ENCODE peak calls at places on chromosome 13, in ten cellular contexts. J is adrenal gland; S is Caco-2; E is upper lobe of left lung; W is neuronal stem cell; B is heart right ventricle; H is AG04450; M is effector memory CD4-positive, alpha-beta T cell; I is CD4-positive, alpha-beta T cell; A is SK-N-SH. Y is an unnamed sample. For H3K9me3, the result is how much of the 10 kb centered on the place peaks cover.

GRCh38 chr13:113176292-113176691 is 17.8 kb downstream of the PROZ start:
- DNase-seq in J (no peak), S (no peak), E (no peak), W (no peak), B (no peak), H (no peak), M (peak), I (no peak), A (no peak), Y (no peak)

GRCh38 chr13:73467103-73467502 is 408.3 kb downstream of the KLF5 start:
- DNase-seq in J (no peak), S (no peak), E (no peak), W (no peak), B (no peak), H (no peak), M (no peak), I (no peak), A (no peak), Y (no peak)

GRCh38 chr13:65292488-65292901 is 1937.6 kb downstream of the PCDH9 start:
- DNase-seq in J (no peak), S (peak), E (no peak), W (no peak), B (no peak), H (peak), M (no peak), I (no peak), A (peak), Y (no peak)

GRCh38 chr13:112688560-112689497 is 1.0 kb upstream of the ATP11A start:
- DNase-seq in J (no peak), S (no peak), E (peak), W (no peak), B (no peak), H (no peak), M (peak), I (peak), A (no peak), Y (no peak)

GRCh38 chr13:50518791-50519201 is 324.7 kb downstream of the DLEU7 start:
- DNase-seq in J (no peak), S (no peak), E (no peak), W (no peak), B (no peak), H (peak), M (no peak), I (no peak), A (no peak), Y (no peak)

GRCh38 chr13:96090240-96091101 is 564 bp downstream of the HS6ST3 start:
- DNase-seq in J (peak), S (peak), E (no peak), W (peak), B (no peak), H (no peak), M (no peak), I (no peak), A (peak), Y (peak)

GRCh38 chr13:101639711-101640110 is 187.2 kb downstream of the ITGBL1 start:
- DNase-seq in J (no peak), S (no peak), E (no peak), W (no peak), B (no peak), H (no peak), M (no peak), I (no peak), A (no peak), Y (no peak)

GRCh38 chr13:49287995-49288394 is 40.3 kb downstream of the CDADC1 start:
- DNase-seq in J (no peak), S (no peak), E (no peak), W (no peak), B (no peak), H (no peak), M (no peak), I (no peak), A (no peak), Y (no peak)

GRCh38 chr13:89361909-89362308 is 1690.7 kb downstream of the SLITRK5 start:
- DNase-seq in J (no peak), S (peak), E (no peak), W (no peak), B (no peak), H (no peak), M (no peak), I (no peak), A (no peak), Y (no peak)

GRCh38 chr13:25654332-25654731 is 282.6 kb downstream of the ATP8A2 start:
- DNase-seq in J (no peak), S (no peak), E (no peak), W (no peak), B (no peak), H (no peak), M (no peak), I (no peak), A (no peak), Y (no peak)

GRCh38 chr13:101474419-101474957 is 22.0 kb downstream of the ITGBL1 start:
- DNase-seq in J (no peak), S (no peak), E (no peak), W (peak), B (no peak), H (peak), M (no peak), I (no peak), A (no peak), Y (no peak)

GRCh38 chr13:72839831-72840426 is 58.0 kb downstream of the PIBF1 start:
- DNase-seq in J (peak), S (peak), E (peak), W (peak), B (no peak), H (peak), M (peak), I (peak), A (peak), Y (no peak)

GRCh38 chr13:112779856-112780604 is 90.2 kb downstream of the ATP11A start:
- DNase-seq in J (no peak), S (no peak), E (no peak), W (no peak), B (no peak), H (no peak), M (no peak), I (no peak), A (peak), Y (no peak)

GRCh38 chr13:75279834-75280369 is 202.1 kb downstream of the TBC1D4 start:
- DNase-seq in J (no peak), S (peak), E (no peak), W (no peak), B (no peak), H (no peak), M (no peak), I (no peak), A (no peak), Y (no peak)

GRCh38 chr13:51303063-51303552 is 36.4 kb upstream of the SERPINE3 start:
- DNase-seq in J (no peak), S (no peak), E (no peak), W (peak), B (no peak), H (no peak), M (no peak), I (no peak), A (no peak), Y (no peak)

GRCh38 chr13:49655906-49656305 is 27.6 kb downstream of the ARL11 start:
- DNase-seq in J (no peak), S (no peak), E (no peak), W (no peak), B (no peak), H (no peak), M (no peak), I (no peak), A (no peak), Y (no peak)

GRCh38 chr13:71514900-71515598 is 352.0 kb downstream of the DACH1 start:
- DNase-seq in J (no peak), S (no peak), E (no peak), W (no peak), B (no peak), H (no peak), M (no peak), I (no peak), A (no peak), Y (no peak)

GRCh38 chr13:108960006-108960405 is 330.6 kb downstream of the MYO16 start:
- DNase-seq in J (no peak), S (no peak), E (no peak), W (no peak), B (no peak), H (no peak), M (no peak), I (no peak), A (no peak), Y (no peak)
- H3K9me3 ChIP-seq in J (under half), S (under half), E (under half), W (under half), B (under half), H (under half), M (under half), I (under half), A (under half), Y (under half)

GRCh38 chr13:86109107-86109506 is 309.9 kb upstream of the SLITRK6 start:
- DNase-seq in J (no peak), S (no peak), E (no peak), W (no peak), B (no peak), H (no peak), M (no peak), I (no peak), A (no peak), Y (no peak)
- H3K9me3 ChIP-seq in J (under half), S (under half), E (under half), W (under half), B (half or more), H (under half), M (under half), I (under half), A (under half), Y (under half)

DNA sequence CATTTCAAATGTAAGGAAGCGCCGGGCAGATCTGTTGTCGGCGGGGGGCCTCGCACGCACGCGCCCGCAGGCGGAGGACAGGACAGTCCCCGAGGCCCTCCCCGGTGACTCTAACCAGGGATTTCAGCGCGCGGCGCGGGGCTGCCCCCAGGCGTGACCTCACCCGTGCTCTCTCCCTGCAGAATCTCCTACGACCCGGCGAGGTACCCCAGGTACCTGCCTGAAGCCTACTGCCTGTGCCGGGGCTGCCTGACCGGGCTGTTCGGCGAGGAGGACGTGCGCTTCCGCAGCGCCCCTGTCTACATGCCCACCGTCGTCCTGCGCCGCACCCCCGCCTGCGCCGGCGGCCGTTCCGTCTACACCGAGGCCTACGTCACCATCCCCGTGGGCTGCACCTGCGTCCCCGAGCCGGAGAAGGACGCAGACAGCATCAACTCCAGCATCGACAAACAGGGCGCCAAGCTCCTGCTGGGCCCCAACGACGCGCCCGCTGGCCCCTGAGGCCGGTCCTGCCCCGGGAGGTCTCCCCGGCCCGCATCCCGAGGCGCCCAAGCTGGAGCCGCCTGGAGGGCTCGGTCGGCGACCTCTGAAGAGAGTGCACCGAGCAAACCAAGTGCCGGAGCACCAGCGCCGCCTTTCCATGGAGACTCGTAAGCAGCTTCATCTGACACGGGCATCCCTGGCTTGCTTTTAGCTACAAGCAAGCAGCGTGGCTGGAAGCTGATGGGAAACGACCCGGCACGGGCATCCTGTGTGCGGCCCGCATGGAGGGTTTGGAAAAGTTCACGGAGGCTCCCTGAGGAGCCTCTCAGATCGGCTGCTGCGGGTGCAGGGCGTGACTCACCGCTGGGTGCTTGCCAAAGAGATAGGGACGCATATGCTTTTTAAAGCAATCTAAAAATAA is 18.2 kb downstream of the IL17D start:
- DNase-seq in J (peak), S (no peak), E (peak), W (no peak), B (peak), H (peak), M (no peak), I (no peak), A (peak), Y (peak)
- H3K9me3 ChIP-seq in J (under half), S (under half), E (under half), W (under half), B (under half), H (under half), M (under half), I (under half), A (under half), Y (under half)

GRCh38 chr13:19173752-19174151 is 7.9 kb downstream of the TUBA3C start:
- DNase-seq in J (no peak), S (no peak), E (no peak), W (no peak), B (no peak), H (no peak), M (no peak), I (no peak), A (no peak), Y (no peak)
- H3K9me3 ChIP-seq in J (under half), S (under half), E (under half), W (half or more), B (under half), H (half or more), M (under half), I (under half), A (under half), Y (under half)

Y was measured in heart left ventricle.